ENCODE peak calls at places on chromosomes 12 and 14, in ten cellular contexts. One of them, this sample, is unnamed.

GRCh38 chr12:42575717-42576116 is 13.8 kb downstream of the PRICKLE1 start:
- DNase-seq in cardiac fibroblast: no peak
- DNase-seq in left ventricle myocardium inferior: no peak
- DNase-seq in lung: no peak
- DNase-seq in A673: no peak
- DNase-seq in AG10803: no peak
- DNase-seq in upper lobe of right lung: no peak
- DNase-seq in retinal pigment epithelial cell: no peak
- DNase-seq in CD8-positive, alpha-beta T cell: no peak
- DNase-seq in GM06990: no peak
- DNase-seq in this sample: no peak

GRCh38 chr14:34038358-34039057 is 87.6 kb upstream of the EGLN3 start:
- DNase-seq in cardiac fibroblast: peak
- DNase-seq in CD8-positive, alpha-beta T cell: no peak
- DNase-seq in lung: no peak
- DNase-seq in retinal pigment epithelial cell: no peak
- DNase-seq in A673: no peak
- DNase-seq in GM06990: no peak
- DNase-seq in left ventricle myocardium inferior: no peak
- DNase-seq in AG10803: no peak
- DNase-seq in upper lobe of right lung: no peak
- DNase-seq in this sample: no peak

GRCh38 chr12:124032265-124032886 is 59.4 kb downstream of the ZNF664 start:
- DNase-seq in A673: peak
- DNase-seq in lung: no peak
- DNase-seq in AG10803: peak
- DNase-seq in upper lobe of right lung: no peak
- DNase-seq in left ventricle myocardium inferior: no peak
- DNase-seq in CD8-positive, alpha-beta T cell: no peak
- DNase-seq in retinal pigment epithelial cell: no peak
- DNase-seq in GM06990: no peak
- DNase-seq in cardiac fibroblast: peak
- DNase-seq in this sample: peak

GRCh38 chr14:82510007-82510406 is 976.4 kb upstream of the SEL1L start:
- DNase-seq in retinal pigment epithelial cell: no peak
- DNase-seq in left ventricle myocardium inferior: no peak
- DNase-seq in A673: no peak
- DNase-seq in AG10803: no peak
- DNase-seq in CD8-positive, alpha-beta T cell: no peak
- DNase-seq in cardiac fibroblast: no peak
- DNase-seq in lung: no peak
- DNase-seq in GM06990: no peak
- DNase-seq in upper lobe of right lung: no peak
- DNase-seq in this sample: no peak

GRCh38 chr14:97994020-97994531 is 1196.9 kb downstream of the VRK1 start:
- DNase-seq in upper lobe of right lung: no peak
- DNase-seq in left ventricle myocardium inferior: no peak
- DNase-seq in AG10803: no peak
- DNase-seq in CD8-positive, alpha-beta T cell: no peak
- DNase-seq in lung: no peak
- DNase-seq in cardiac fibroblast: no peak
- DNase-seq in GM06990: no peak
- DNase-seq in retinal pigment epithelial cell: no peak
- DNase-seq in A673: no peak
- DNase-seq in this sample: no peak

GRCh38 chr12:69540606-69541386 is 44.5 kb upstream of the CCT2 start:
- DNase-seq in retinal pigment epithelial cell: no peak
- DNase-seq in left ventricle myocardium inferior: no peak
- DNase-seq in AG10803: peak
- DNase-seq in lung: no peak
- DNase-seq in GM06990: no peak
- DNase-seq in CD8-positive, alpha-beta T cell: no peak
- DNase-seq in cardiac fibroblast: peak
- DNase-seq in A673: no peak
- DNase-seq in upper lobe of right lung: no peak
- DNase-seq in this sample: peak

GRCh38 chr12:16509411-16509810 is 96.6 kb downstream of the LMO3 start:
- DNase-seq in CD8-positive, alpha-beta T cell: no peak
- DNase-seq in upper lobe of right lung: no peak
- DNase-seq in GM06990: no peak
- DNase-seq in left ventricle myocardium inferior: no peak
- DNase-seq in A673: no peak
- DNase-seq in lung: no peak
- DNase-seq in retinal pigment epithelial cell: no peak
- DNase-seq in cardiac fibroblast: no peak
- DNase-seq in AG10803: no peak
- DNase-seq in this sample: no peak

GRCh38 chr14:74647834-74648361 is 35.9 kb upstream of the LTBP2 start:
- DNase-seq in left ventricle myocardium inferior: no peak
- DNase-seq in GM06990: no peak
- DNase-seq in CD8-positive, alpha-beta T cell: no peak
- DNase-seq in cardiac fibroblast: no peak
- DNase-seq in A673: peak
- DNase-seq in retinal pigment epithelial cell: no peak
- DNase-seq in upper lobe of right lung: no peak
- DNase-seq in lung: no peak
- DNase-seq in AG10803: no peak
- DNase-seq in this sample: no peak

GRCh38 chr14:21486640-21487087 is 9.7 kb downstream of the TOX4 start:
- DNase-seq in retinal pigment epithelial cell: no peak
- DNase-seq in cardiac fibroblast: peak
- DNase-seq in AG10803: peak
- DNase-seq in A673: no peak
- DNase-seq in left ventricle myocardium inferior: no peak
- DNase-seq in upper lobe of right lung: no peak
- DNase-seq in lung: no peak
- DNase-seq in CD8-positive, alpha-beta T cell: no peak
- DNase-seq in GM06990: no peak
- DNase-seq in this sample: peak

GRCh38 chr12:75954076-75954475 is 77.5 kb downstream of the PHLDA1 start:
- DNase-seq in upper lobe of right lung: no peak
- DNase-seq in A673: peak
- DNase-seq in lung: no peak
- DNase-seq in GM06990: no peak
- DNase-seq in left ventricle myocardium inferior: no peak
- DNase-seq in CD8-positive, alpha-beta T cell: no peak
- DNase-seq in AG10803: peak
- DNase-seq in cardiac fibroblast: peak
- DNase-seq in retinal pigment epithelial cell: peak
- DNase-seq in this sample: peak

GRCh38 chr12:45731376-45731775 is 1.9 kb downstream of the ARID2 start:
- DNase-seq in retinal pigment epithelial cell: no peak
- DNase-seq in cardiac fibroblast: no peak
- DNase-seq in upper lobe of right lung: no peak
- DNase-seq in left ventricle myocardium inferior: no peak
- DNase-seq in lung: no peak
- DNase-seq in CD8-positive, alpha-beta T cell: no peak
- DNase-seq in AG10803: no peak
- DNase-seq in A673: no peak
- DNase-seq in GM06990: no peak
- DNase-seq in this sample: no peak

GRCh38 chr12:121455766-121456420 is 56.0 kb downstream of the RNF34 start:
- DNase-seq in GM06990: no peak
- DNase-seq in CD8-positive, alpha-beta T cell: no peak
- DNase-seq in left ventricle myocardium inferior: no peak
- DNase-seq in cardiac fibroblast: no peak
- DNase-seq in A673: no peak
- DNase-seq in lung: no peak
- DNase-seq in retinal pigment epithelial cell: no peak
- DNase-seq in AG10803: no peak
- DNase-seq in upper lobe of right lung: no peak
- DNase-seq in this sample: no peak

GRCh38 chr12:97877404-97877803 is 414.8 kb downstream of the RMST start:
- DNase-seq in AG10803: no peak
- DNase-seq in cardiac fibroblast: no peak
- DNase-seq in lung: no peak
- DNase-seq in left ventricle myocardium inferior: no peak
- DNase-seq in GM06990: no peak
- DNase-seq in upper lobe of right lung: no peak
- DNase-seq in A673: no peak
- DNase-seq in retinal pigment epithelial cell: no peak
- DNase-seq in CD8-positive, alpha-beta T cell: no peak
- DNase-seq in this sample: no peak

GRCh38 chr14:50061664-50062437 is 54.5 kb downstream of the VCPKMT start:
- DNase-seq in cardiac fibroblast: peak
- DNase-seq in CD8-positive, alpha-beta T cell: peak
- DNase-seq in A673: peak
- DNase-seq in lung: no peak
- DNase-seq in retinal pigment epithelial cell: no peak
- DNase-seq in AG10803: peak
- DNase-seq in GM06990: peak
- DNase-seq in left ventricle myocardium inferior: no peak
- DNase-seq in upper lobe of right lung: peak
- DNase-seq in this sample: peak
- TF ChIP-seq CTCF in cardiac fibroblast: no peak
- TF ChIP-seq CTCF in CD8-positive, alpha-beta T cell: no peak
- TF ChIP-seq CTCF in A673: no peak
- TF ChIP-seq CTCF in lung: no peak
- TF ChIP-seq CTCF in retinal pigment epithelial cell: no peak
- TF ChIP-seq CTCF in AG10803: no peak
- TF ChIP-seq CTCF in GM06990: no peak
- TF ChIP-seq CTCF in left ventricle myocardium inferior: no peak
- TF ChIP-seq CTCF in upper lobe of right lung: no peak
- TF ChIP-seq CTCF in this sample: no peak

DNA sequence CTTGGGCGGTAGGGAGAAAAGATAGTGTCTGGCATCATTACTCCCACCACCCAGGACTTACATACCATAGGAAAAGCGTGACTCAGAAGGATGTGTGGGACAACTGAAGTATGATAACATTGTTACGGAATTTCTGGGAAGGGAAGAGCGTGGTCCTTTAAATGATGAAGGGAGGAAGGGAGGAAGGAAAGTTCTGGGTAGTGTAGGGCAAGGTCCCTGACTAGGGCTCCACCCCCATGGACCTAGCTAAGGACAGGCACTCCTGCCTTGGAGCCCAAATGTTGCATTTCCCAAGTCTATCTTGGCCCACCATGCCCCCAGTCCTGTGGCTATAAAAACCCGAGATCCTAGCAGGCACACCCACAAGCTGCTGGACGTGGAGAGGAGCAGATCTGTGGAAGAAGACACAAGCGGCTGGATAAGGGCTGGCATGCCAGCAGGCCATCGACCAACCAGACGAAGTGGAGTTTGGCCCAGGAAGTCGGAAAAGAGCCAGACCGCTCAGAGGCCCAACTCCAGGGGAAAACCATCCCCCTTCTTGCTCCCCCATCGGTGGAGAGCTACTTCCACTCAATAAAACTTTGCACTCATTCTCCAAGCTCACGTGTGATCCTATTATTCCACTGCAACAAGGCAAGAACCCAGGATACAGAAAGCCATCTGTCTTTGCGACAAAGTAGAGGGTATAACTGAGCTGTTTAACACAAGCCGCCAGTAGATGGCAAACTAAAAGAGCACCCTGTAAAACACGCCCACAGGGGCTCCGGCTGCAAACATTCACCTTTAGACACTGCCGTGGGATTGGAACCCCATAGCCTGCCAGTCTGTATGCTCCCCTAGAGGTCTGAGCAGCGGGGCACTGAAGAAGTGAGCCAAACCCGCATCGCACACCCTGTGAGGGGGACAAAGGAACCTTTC is 23.0 kb upstream of the RAB21 start:
- DNase-seq in CD8-positive, alpha-beta T cell: no peak
- DNase-seq in left ventricle myocardium inferior: no peak
- DNase-seq in GM06990: no peak
- DNase-seq in A673: peak
- DNase-seq in AG10803: peak
- DNase-seq in lung: no peak
- DNase-seq in upper lobe of right lung: no peak
- DNase-seq in cardiac fibroblast: peak
- DNase-seq in retinal pigment epithelial cell: no peak
- DNase-seq in this sample: peak
- H3K4me3 ChIP-seq in CD8-positive, alpha-beta T cell: no peak
- H3K4me3 ChIP-seq in left ventricle myocardium inferior: no peak
- H3K4me3 ChIP-seq in GM06990: no peak
- H3K4me3 ChIP-seq in A673: no peak
- H3K4me3 ChIP-seq in AG10803: no peak
- H3K4me3 ChIP-seq in lung: no peak
- H3K4me3 ChIP-seq in upper lobe of right lung: no peak
- H3K4me3 ChIP-seq in cardiac fibroblast: no peak
- H3K4me3 ChIP-seq in retinal pigment epithelial cell: no peak
- H3K4me3 ChIP-seq in this sample: no peak

DNA sequence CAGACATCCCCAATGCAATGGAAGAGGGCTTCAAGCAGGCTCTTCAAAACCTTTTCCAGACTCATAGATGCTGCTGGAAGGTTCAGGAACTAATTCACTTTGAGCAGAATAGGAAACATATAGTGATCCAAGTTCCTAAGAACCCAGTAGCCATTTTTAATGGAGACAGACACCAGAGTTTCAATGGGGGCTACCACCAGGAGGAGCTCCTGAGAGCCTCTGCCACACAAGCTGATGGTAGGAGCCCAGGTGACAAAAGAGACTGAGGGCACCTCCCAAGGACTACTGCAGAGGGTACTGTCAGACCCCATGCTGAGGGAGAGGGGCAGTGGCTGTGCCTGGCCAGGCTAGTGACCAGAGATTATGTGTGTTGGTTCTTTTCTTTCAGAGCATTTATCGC is 45.9 kb downstream of the IFNG start:
- DNase-seq in CD8-positive, alpha-beta T cell: no peak
- DNase-seq in upper lobe of right lung: no peak
- DNase-seq in cardiac fibroblast: no peak
- DNase-seq in left ventricle myocardium inferior: no peak
- DNase-seq in retinal pigment epithelial cell: no peak
- DNase-seq in lung: no peak
- DNase-seq in GM06990: no peak
- DNase-seq in AG10803: no peak
- DNase-seq in A673: no peak
- DNase-seq in this sample: no peak
- TF ChIP-seq CTCF in CD8-positive, alpha-beta T cell: peak
- TF ChIP-seq CTCF in upper lobe of right lung: peak
- TF ChIP-seq CTCF in cardiac fibroblast: peak
- TF ChIP-seq CTCF in left ventricle myocardium inferior: no peak
- TF ChIP-seq CTCF in retinal pigment epithelial cell: peak
- TF ChIP-seq CTCF in lung: no peak
- TF ChIP-seq CTCF in GM06990: peak
- TF ChIP-seq CTCF in AG10803: peak
- TF ChIP-seq CTCF in A673: peak
- TF ChIP-seq CTCF in this sample: peak

DNA sequence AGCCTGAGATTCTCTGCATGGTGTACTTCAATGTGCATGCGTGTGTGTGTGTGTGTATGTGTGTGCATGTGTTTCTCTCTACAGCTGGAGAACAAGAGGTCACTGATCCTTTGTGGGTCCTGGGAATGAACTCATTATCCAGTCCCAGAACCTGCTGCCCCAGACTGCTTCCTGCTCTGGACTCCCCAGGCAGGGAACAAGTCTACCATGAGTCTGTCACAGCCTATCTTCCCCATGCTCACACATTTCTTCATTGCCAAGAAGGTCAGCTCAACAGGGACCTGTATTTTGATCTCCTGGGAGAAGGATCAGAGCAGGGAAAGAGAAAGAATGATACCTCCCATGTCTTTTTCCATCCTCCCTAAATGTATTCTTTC is 2.9 kb upstream of the AGAP2 start:
- DNase-seq in A673: no peak
- DNase-seq in upper lobe of right lung: no peak
- DNase-seq in lung: no peak
- DNase-seq in AG10803: no peak
- DNase-seq in cardiac fibroblast: no peak
- DNase-seq in GM06990: no peak
- DNase-seq in retinal pigment epithelial cell: no peak
- DNase-seq in CD8-positive, alpha-beta T cell: no peak
- DNase-seq in left ventricle myocardium inferior: no peak
- DNase-seq in this sample: no peak
- H3K4me3 ChIP-seq in A673: no peak
- H3K4me3 ChIP-seq in upper lobe of right lung: peak
- H3K4me3 ChIP-seq in lung: no peak
- H3K4me3 ChIP-seq in AG10803: no peak
- H3K4me3 ChIP-seq in cardiac fibroblast: no peak
- H3K4me3 ChIP-seq in GM06990: peak
- H3K4me3 ChIP-seq in retinal pigment epithelial cell: no peak
- H3K4me3 ChIP-seq in CD8-positive, alpha-beta T cell: peak
- H3K4me3 ChIP-seq in left ventricle myocardium inferior: peak
- H3K4me3 ChIP-seq in this sample: no peak